ENCODE peak calls at places on chromosomes 2 and 18, in ten cellular contexts. One of them, this sample, is unnamed.
A peak's percentile ranks its signal among the peaks of the same experiment; 100 is the strongest.

GRCh38 chr2:69975136-69975852 is 13.9 kb upstream of the ASPRV1 start:
- DNase-seq in stimulated activated CD8-positive, alpha-beta memory T cell treated with anti-CD3 and anti-CD28 coated beads, Interleukin-15, amount 100 ng/mL, for 48 hours: no peak
- DNase-seq in NCI-H1436 treated with DMSO at 0.1 percent for 48 hours: no peak
- DNase-seq in activated CD4-positive, alpha-beta T cell treated with anti-CD3 and anti-CD28 coated beads for 48 hours: no peak
- DNase-seq in esophagus muscularis mucosa: no peak
- DNase-seq in NCI-H187 treated with DMSO at 0.1 percent for 48 hours: no peak
- DNase-seq in cortex of kidney: no peak
- DNase-seq in activated CD8-positive, alpha-beta memory T cell treated with anti-CD3 and anti-CD28 coated beads for 24 hours: no peak
- DNase-seq in hypothalamus: no peak
- DNase-seq in kidney: no peak
- DNase-seq in this sample: no peak

GRCh38 chr2:237657063-237657462 is 29.7 kb downstream of the LRRFIP1 start:
- DNase-seq in stimulated activated CD8-positive, alpha-beta memory T cell treated with anti-CD3 and anti-CD28 coated beads, Interleukin-15, amount 100 ng/mL, for 48 hours: no peak
- DNase-seq in NCI-H1436 treated with DMSO at 0.1 percent for 48 hours: no peak
- DNase-seq in activated CD4-positive, alpha-beta T cell treated with anti-CD3 and anti-CD28 coated beads for 48 hours: no peak
- DNase-seq in esophagus muscularis mucosa: no peak
- DNase-seq in NCI-H187 treated with DMSO at 0.1 percent for 48 hours: no peak
- DNase-seq in cortex of kidney: no peak
- DNase-seq in activated CD8-positive, alpha-beta memory T cell treated with anti-CD3 and anti-CD28 coated beads for 24 hours: no peak
- DNase-seq in hypothalamus: no peak
- DNase-seq in kidney: no peak
- DNase-seq in this sample: no peak

GRCh38 chr2:76633522-76633921 is 888.7 kb downstream of the LRRTM4 start:
- DNase-seq in stimulated activated CD8-positive, alpha-beta memory T cell treated with anti-CD3 and anti-CD28 coated beads, Interleukin-15, amount 100 ng/mL, for 48 hours: no peak
- DNase-seq in NCI-H1436 treated with DMSO at 0.1 percent for 48 hours: no peak
- DNase-seq in activated CD4-positive, alpha-beta T cell treated with anti-CD3 and anti-CD28 coated beads for 48 hours: no peak
- DNase-seq in esophagus muscularis mucosa: no peak
- DNase-seq in NCI-H187 treated with DMSO at 0.1 percent for 48 hours: no peak
- DNase-seq in cortex of kidney: no peak
- DNase-seq in activated CD8-positive, alpha-beta memory T cell treated with anti-CD3 and anti-CD28 coated beads for 24 hours: no peak
- DNase-seq in hypothalamus: no peak
- DNase-seq in kidney: no peak
- DNase-seq in this sample: no peak

GRCh38 chr2:98658816-98659486 is 50.6 kb downstream of the UNC50 start:
- DNase-seq in stimulated activated CD8-positive, alpha-beta memory T cell treated with anti-CD3 and anti-CD28 coated beads, Interleukin-15, amount 100 ng/mL, for 48 hours: no peak
- DNase-seq in NCI-H1436 treated with DMSO at 0.1 percent for 48 hours: no peak
- DNase-seq in activated CD4-positive, alpha-beta T cell treated with anti-CD3 and anti-CD28 coated beads for 48 hours: peak; percentile 42
- DNase-seq in esophagus muscularis mucosa: no peak
- DNase-seq in NCI-H187 treated with DMSO at 0.1 percent for 48 hours: no peak
- DNase-seq in cortex of kidney: no peak
- DNase-seq in activated CD8-positive, alpha-beta memory T cell treated with anti-CD3 and anti-CD28 coated beads for 24 hours: peak; percentile 83
- DNase-seq in hypothalamus: no peak
- DNase-seq in kidney: no peak
- DNase-seq in this sample: no peak

GRCh38 chr2:28995765-28996164 is 14.7 kb downstream of the TOGARAM2 start:
- DNase-seq in stimulated activated CD8-positive, alpha-beta memory T cell treated with anti-CD3 and anti-CD28 coated beads, Interleukin-15, amount 100 ng/mL, for 48 hours: no peak
- DNase-seq in NCI-H1436 treated with DMSO at 0.1 percent for 48 hours: no peak
- DNase-seq in activated CD4-positive, alpha-beta T cell treated with anti-CD3 and anti-CD28 coated beads for 48 hours: no peak
- DNase-seq in esophagus muscularis mucosa: no peak
- DNase-seq in NCI-H187 treated with DMSO at 0.1 percent for 48 hours: no peak
- DNase-seq in cortex of kidney: no peak
- DNase-seq in activated CD8-positive, alpha-beta memory T cell treated with anti-CD3 and anti-CD28 coated beads for 24 hours: no peak
- DNase-seq in hypothalamus: no peak
- DNase-seq in kidney: no peak
- DNase-seq in this sample: no peak

GRCh38 chr18:67483237-67483636 is 33.3 kb downstream of the DSEL start:
- DNase-seq in stimulated activated CD8-positive, alpha-beta memory T cell treated with anti-CD3 and anti-CD28 coated beads, Interleukin-15, amount 100 ng/mL, for 48 hours: no peak
- DNase-seq in NCI-H1436 treated with DMSO at 0.1 percent for 48 hours: no peak
- DNase-seq in activated CD4-positive, alpha-beta T cell treated with anti-CD3 and anti-CD28 coated beads for 48 hours: no peak
- DNase-seq in esophagus muscularis mucosa: no peak
- DNase-seq in NCI-H187 treated with DMSO at 0.1 percent for 48 hours: no peak
- DNase-seq in cortex of kidney: no peak
- DNase-seq in activated CD8-positive, alpha-beta memory T cell treated with anti-CD3 and anti-CD28 coated beads for 24 hours: no peak
- DNase-seq in hypothalamus: peak; percentile 40
- DNase-seq in kidney: no peak
- DNase-seq in this sample: no peak

GRCh38 chr18:37385846-37386435 is 179.7 kb downstream of the CELF4 start:
- DNase-seq in stimulated activated CD8-positive, alpha-beta memory T cell treated with anti-CD3 and anti-CD28 coated beads, Interleukin-15, amount 100 ng/mL, for 48 hours: no peak
- DNase-seq in NCI-H1436 treated with DMSO at 0.1 percent for 48 hours: no peak
- DNase-seq in activated CD4-positive, alpha-beta T cell treated with anti-CD3 and anti-CD28 coated beads for 48 hours: no peak
- DNase-seq in esophagus muscularis mucosa: no peak
- DNase-seq in NCI-H187 treated with DMSO at 0.1 percent for 48 hours: no peak
- DNase-seq in cortex of kidney: no peak
- DNase-seq in activated CD8-positive, alpha-beta memory T cell treated with anti-CD3 and anti-CD28 coated beads for 24 hours: no peak
- DNase-seq in hypothalamus: peak; percentile 31
- DNase-seq in kidney: no peak
- DNase-seq in this sample: no peak

GRCh38 chr2:215505044-215505786 is 69.3 kb upstream of the FN1 start:
- DNase-seq in stimulated activated CD8-positive, alpha-beta memory T cell treated with anti-CD3 and anti-CD28 coated beads, Interleukin-15, amount 100 ng/mL, for 48 hours: no peak
- DNase-seq in NCI-H1436 treated with DMSO at 0.1 percent for 48 hours: no peak
- DNase-seq in activated CD4-positive, alpha-beta T cell treated with anti-CD3 and anti-CD28 coated beads for 48 hours: no peak
- DNase-seq in esophagus muscularis mucosa: no peak
- DNase-seq in NCI-H187 treated with DMSO at 0.1 percent for 48 hours: no peak
- DNase-seq in cortex of kidney: no peak
- DNase-seq in activated CD8-positive, alpha-beta memory T cell treated with anti-CD3 and anti-CD28 coated beads for 24 hours: no peak
- DNase-seq in hypothalamus: no peak
- DNase-seq in kidney: no peak
- DNase-seq in this sample: no peak

GRCh38 chr2:235765181-235765820 is 271.5 kb downstream of the AGAP1 start:
- DNase-seq in stimulated activated CD8-positive, alpha-beta memory T cell treated with anti-CD3 and anti-CD28 coated beads, Interleukin-15, amount 100 ng/mL, for 48 hours: no peak
- DNase-seq in NCI-H1436 treated with DMSO at 0.1 percent for 48 hours: no peak
- DNase-seq in activated CD4-positive, alpha-beta T cell treated with anti-CD3 and anti-CD28 coated beads for 48 hours: no peak
- DNase-seq in esophagus muscularis mucosa: no peak
- DNase-seq in NCI-H187 treated with DMSO at 0.1 percent for 48 hours: no peak
- DNase-seq in cortex of kidney: no peak
- DNase-seq in activated CD8-positive, alpha-beta memory T cell treated with anti-CD3 and anti-CD28 coated beads for 24 hours: no peak
- DNase-seq in hypothalamus: peak; percentile 60
- DNase-seq in kidney: no peak
- DNase-seq in this sample: no peak

GRCh38 chr18:61546598-61546997 is 213.4 kb downstream of the CDH20 start:
- DNase-seq in stimulated activated CD8-positive, alpha-beta memory T cell treated with anti-CD3 and anti-CD28 coated beads, Interleukin-15, amount 100 ng/mL, for 48 hours: no peak
- DNase-seq in NCI-H1436 treated with DMSO at 0.1 percent for 48 hours: no peak
- DNase-seq in activated CD4-positive, alpha-beta T cell treated with anti-CD3 and anti-CD28 coated beads for 48 hours: no peak
- DNase-seq in esophagus muscularis mucosa: no peak
- DNase-seq in NCI-H187 treated with DMSO at 0.1 percent for 48 hours: no peak
- DNase-seq in cortex of kidney: no peak
- DNase-seq in activated CD8-positive, alpha-beta memory T cell treated with anti-CD3 and anti-CD28 coated beads for 24 hours: no peak
- DNase-seq in hypothalamus: no peak
- DNase-seq in kidney: no peak
- DNase-seq in this sample: no peak

GRCh38 chr2:25979006-25979405 is 3.3 kb downstream of the KIF3C start:
- DNase-seq in stimulated activated CD8-positive, alpha-beta memory T cell treated with anti-CD3 and anti-CD28 coated beads, Interleukin-15, amount 100 ng/mL, for 48 hours: no peak
- DNase-seq in NCI-H1436 treated with DMSO at 0.1 percent for 48 hours: no peak
- DNase-seq in activated CD4-positive, alpha-beta T cell treated with anti-CD3 and anti-CD28 coated beads for 48 hours: no peak
- DNase-seq in esophagus muscularis mucosa: no peak
- DNase-seq in NCI-H187 treated with DMSO at 0.1 percent for 48 hours: no peak
- DNase-seq in cortex of kidney: no peak
- DNase-seq in activated CD8-positive, alpha-beta memory T cell treated with anti-CD3 and anti-CD28 coated beads for 24 hours: no peak
- DNase-seq in hypothalamus: no peak
- DNase-seq in kidney: peak; percentile 20
- DNase-seq in this sample: no peak

GRCh38 chr2:234026111-234026510 is 24.4 kb upstream of the SPP2 start:
- DNase-seq in stimulated activated CD8-positive, alpha-beta memory T cell treated with anti-CD3 and anti-CD28 coated beads, Interleukin-15, amount 100 ng/mL, for 48 hours: no peak
- DNase-seq in NCI-H1436 treated with DMSO at 0.1 percent for 48 hours: no peak
- DNase-seq in activated CD4-positive, alpha-beta T cell treated with anti-CD3 and anti-CD28 coated beads for 48 hours: no peak
- DNase-seq in esophagus muscularis mucosa: no peak
- DNase-seq in NCI-H187 treated with DMSO at 0.1 percent for 48 hours: no peak
- DNase-seq in cortex of kidney: no peak
- DNase-seq in activated CD8-positive, alpha-beta memory T cell treated with anti-CD3 and anti-CD28 coated beads for 24 hours: no peak
- DNase-seq in hypothalamus: no peak
- DNase-seq in kidney: no peak
- DNase-seq in this sample: no peak

GRCh38 chr2:85761512-85761944 is 7.7 kb downstream of the ATOH8 start:
- DNase-seq in stimulated activated CD8-positive, alpha-beta memory T cell treated with anti-CD3 and anti-CD28 coated beads, Interleukin-15, amount 100 ng/mL, for 48 hours: no peak
- DNase-seq in NCI-H1436 treated with DMSO at 0.1 percent for 48 hours: no peak
- DNase-seq in activated CD4-positive, alpha-beta T cell treated with anti-CD3 and anti-CD28 coated beads for 48 hours: no peak
- DNase-seq in esophagus muscularis mucosa: no peak
- DNase-seq in NCI-H187 treated with DMSO at 0.1 percent for 48 hours: no peak
- DNase-seq in cortex of kidney: no peak
- DNase-seq in activated CD8-positive, alpha-beta memory T cell treated with anti-CD3 and anti-CD28 coated beads for 24 hours: no peak
- DNase-seq in hypothalamus: no peak
- DNase-seq in kidney: no peak
- DNase-seq in this sample: no peak

GRCh38 chr2:72034353-72035095 is 113.1 kb downstream of the CYP26B1 start:
- DNase-seq in stimulated activated CD8-positive, alpha-beta memory T cell treated with anti-CD3 and anti-CD28 coated beads, Interleukin-15, amount 100 ng/mL, for 48 hours: no peak
- DNase-seq in NCI-H1436 treated with DMSO at 0.1 percent for 48 hours: no peak
- DNase-seq in activated CD4-positive, alpha-beta T cell treated with anti-CD3 and anti-CD28 coated beads for 48 hours: no peak
- DNase-seq in esophagus muscularis mucosa: peak; percentile 84
- DNase-seq in NCI-H187 treated with DMSO at 0.1 percent for 48 hours: no peak
- DNase-seq in cortex of kidney: no peak
- DNase-seq in activated CD8-positive, alpha-beta memory T cell treated with anti-CD3 and anti-CD28 coated beads for 24 hours: no peak
- DNase-seq in hypothalamus: no peak
- DNase-seq in kidney: no peak
- DNase-seq in this sample: no peak

GRCh38 chr2:231545105-231545902 is 15.1 kb upstream of the NMUR1 start:
- DNase-seq in stimulated activated CD8-positive, alpha-beta memory T cell treated with anti-CD3 and anti-CD28 coated beads, Interleukin-15, amount 100 ng/mL, for 48 hours: peak; percentile 69
- DNase-seq in NCI-H1436 treated with DMSO at 0.1 percent for 48 hours: no peak
- DNase-seq in activated CD4-positive, alpha-beta T cell treated with anti-CD3 and anti-CD28 coated beads for 48 hours: peak; percentile 74
- DNase-seq in esophagus muscularis mucosa: no peak
- DNase-seq in NCI-H187 treated with DMSO at 0.1 percent for 48 hours: no peak
- DNase-seq in cortex of kidney: no peak
- DNase-seq in activated CD8-positive, alpha-beta memory T cell treated with anti-CD3 and anti-CD28 coated beads for 24 hours: peak; percentile 79
- DNase-seq in hypothalamus: peak; percentile 6
- DNase-seq in kidney: no peak
- DNase-seq in this sample: peak; percentile 75

GRCh38 chr2:27522400-27522945 is 25.8 kb downstream of the GCKR start:
- DNase-seq in stimulated activated CD8-positive, alpha-beta memory T cell treated with anti-CD3 and anti-CD28 coated beads, Interleukin-15, amount 100 ng/mL, for 48 hours: no peak
- DNase-seq in NCI-H1436 treated with DMSO at 0.1 percent for 48 hours: no peak
- DNase-seq in activated CD4-positive, alpha-beta T cell treated with anti-CD3 and anti-CD28 coated beads for 48 hours: no peak
- DNase-seq in esophagus muscularis mucosa: no peak
- DNase-seq in NCI-H187 treated with DMSO at 0.1 percent for 48 hours: no peak
- DNase-seq in cortex of kidney: no peak
- DNase-seq in activated CD8-positive, alpha-beta memory T cell treated with anti-CD3 and anti-CD28 coated beads for 24 hours: no peak
- DNase-seq in hypothalamus: no peak
- DNase-seq in kidney: no peak
- DNase-seq in this sample: no peak

GRCh38 chr2:169050476-169051240 is 18.7 kb upstream of the DHRS9 start:
- DNase-seq in stimulated activated CD8-positive, alpha-beta memory T cell treated with anti-CD3 and anti-CD28 coated beads, Interleukin-15, amount 100 ng/mL, for 48 hours: no peak
- DNase-seq in NCI-H1436 treated with DMSO at 0.1 percent for 48 hours: no peak
- DNase-seq in activated CD4-positive, alpha-beta T cell treated with anti-CD3 and anti-CD28 coated beads for 48 hours: no peak
- DNase-seq in esophagus muscularis mucosa: no peak
- DNase-seq in NCI-H187 treated with DMSO at 0.1 percent for 48 hours: no peak
- DNase-seq in cortex of kidney: no peak
- DNase-seq in activated CD8-positive, alpha-beta memory T cell treated with anti-CD3 and anti-CD28 coated beads for 24 hours: no peak
- DNase-seq in hypothalamus: no peak
- DNase-seq in kidney: no peak
- DNase-seq in this sample: no peak